ENCODE peak calls at places on chromosome 6, in four cellular contexts. L is left ventricle myocardium superior; R is T1000; Q is stimulated activated CD8-positive, alpha-beta memory T cell treated with anti-CD3 and anti-CD28 coated beads, Interleukin-15, amount 100 ng/mL, for 24 hours. D is an unnamed sample.

GRCh38 chr6:168284187-168284586 is 35.4 kb downstream of the DACT2 start:
- DNase-seq in Q (no peak), L (no peak), R (no peak), D (no peak)

GRCh38 chr6:53484409-53485280 is 60.3 kb downstream of the GCLC start:
- DNase-seq in L (no peak), R (peak; percentile 35), Q (peak; percentile 46), D (peak; percentile 42)

GRCh38 chr6:127858992-127859391 is 41.9 kb downstream of the THEMIS start:
- DNase-seq in L (no peak), Q (no peak), R (no peak), D (no peak)

GRCh38 chr6:130927305-130927704 is 100.1 kb downstream of the SMLR1 start:
- DNase-seq in R (no peak), Q (no peak), L (no peak), D (no peak)

GRCh38 chr6:26329763-26330511 is 35.1 kb upstream of the BTN3A2 start:
- DNase-seq in R (no peak), Q (peak; percentile 41), L (no peak), D (peak; percentile 51)

GRCh38 chr6:170174771-170175643 is 115.9 kb downstream of the DLL1 start:
- DNase-seq in Q (no peak), L (no peak), R (no peak), D (no peak)

GRCh38 chr6:11876934-11877433 is 98.4 kb upstream of the ADTRP start:
- DNase-seq in R (no peak), Q (no peak), L (no peak), D (no peak)

GRCh38 chr6:75285156-75285639 is 606 bp upstream of the TMEM30A start:
- DNase-seq in R (no peak), Q (no peak), L (no peak), D (no peak)

GRCh38 chr6:8499540-8499939 is 64.2 kb upstream of the SLC35B3 start:
- DNase-seq in Q (no peak), L (no peak), R (no peak), D (no peak)

GRCh38 chr6:100228437-100229424 is 234.7 kb upstream of the MCHR2 start:
- DNase-seq in Q (peak; percentile 5), R (no peak), L (peak; percentile 83), D (peak; percentile 1)

GRCh38 chr6:105759015-105759414 is 327.1 kb upstream of the PRDM1 start:
- DNase-seq in Q (no peak), L (no peak), R (no peak), D (no peak)

GRCh38 chr6:165705941-165706340 is 42.9 kb upstream of the PDE10A start:
- DNase-seq in R (no peak), L (no peak), Q (no peak), D (no peak)

GRCh38 chr6:138509371-138509770 is 10.1 kb upstream of the NHSL1 start:
- DNase-seq in R (no peak), L (no peak), Q (no peak), D (no peak)

GRCh38 chr6:45422541-45423110 is 44.9 kb upstream of the SUPT3H start:
- DNase-seq in Q (peak; percentile 21), R (no peak), L (peak; percentile 60), D (peak; percentile 56)

GRCh38 chr6:14851286-14851685 is 394.6 kb upstream of the JARID2 start:
- DNase-seq in R (no peak), Q (no peak), L (no peak), D (no peak)

GRCh38 chr6:142153230-142153629 is 6.2 kb downstream of the VTA1 start:
- DNase-seq in Q (no peak), R (no peak), L (no peak), D (no peak)

GRCh38 chr6:37699138-37699766 is 1.6 kb upstream of the MDGA1 start:
- DNase-seq in Q (no peak), L (no peak), R (no peak), D (peak; percentile 84)

GRCh38 chr6:134166529-134167221 is 114.3 kb upstream of the SLC2A12 start:
- DNase-seq in R (no peak), Q (no peak), L (no peak), D (no peak)

GRCh38 chr6:25866011-25866410 is 8.0 kb downstream of the SLC17A3 start:
- DNase-seq in R (no peak), L (no peak), Q (no peak), D (peak; percentile 53)

GRCh38 chr6:13485923-13486557 is 1.4 kb downstream of the GFOD1 start:
- DNase-seq in L (peak; percentile 60), Q (peak; percentile 10), R (no peak), D (no peak)

GRCh38 chr6:127520061-127520460 is 926 bp upstream of the MTCL3 start:
- DNase-seq in Q (no peak), L (no peak), R (no peak), D (peak; percentile 9)

GRCh38 chr6:89260832-89261231 is 43.7 kb upstream of the GABRR1 start:
- DNase-seq in R (no peak), L (no peak), Q (no peak), D (no peak)

GRCh38 chr6:148846778-148847761 is 100.2 kb downstream of the UST start:
- DNase-seq in Q (no peak), L (no peak), R (no peak), D (no peak)

GRCh38 chr6:7085911-7086310 is 21.9 kb upstream of the RREB1 start:
- DNase-seq in Q (no peak), R (no peak), L (peak; percentile 52), D (peak; percentile 14)

GRCh38 chr6:19668710-19669109 is 168.5 kb upstream of the ID4 start:
- DNase-seq in L (no peak), Q (no peak), R (no peak), D (no peak)

GRCh38 chr6:107116328-107116892 is 1.1 kb upstream of the BEND3 start:
- DNase-seq in R (no peak), L (peak; percentile 40), Q (no peak), D (no peak)

GRCh38 chr6:130426078-130426726 is 60.4 kb downstream of the TMEM200A start:
- DNase-seq in Q (no peak), R (no peak), L (no peak), D (no peak)

GRCh38 chr6:85400331-85400730 is 49.6 kb upstream of the NT5E start:
- DNase-seq in L (no peak), Q (no peak), R (no peak), D (no peak)

GRCh38 chr6:133837801-133838349 is 51.0 kb upstream of the TCF21 start:
- DNase-seq in R (no peak), L (peak; percentile 61), Q (no peak), D (peak; percentile 52)

GRCh38 chr6:107275330-107275865 is 160.1 kb upstream of the BEND3 start:
- DNase-seq in L (no peak), Q (no peak), R (no peak), D (no peak)

GRCh38 chr6:168326294-168327261 is 7.0 kb upstream of the DACT2 start:
- DNase-seq in L (no peak), Q (no peak), R (no peak), D (no peak)

GRCh38 chr6:156601156-156601820 is 175.9 kb upstream of the ARID1B start:
- DNase-seq in L (no peak), R (no peak), Q (no peak), D (no peak)

GRCh38 chr6:32415521-32416019 is 8.6 kb upstream of the BTNL2 start:
- DNase-seq in L (peak; percentile 74), R (peak; percentile 6), Q (peak; percentile 49), D (peak; percentile 79)

GRCh38 chr6:36629792-36630191 is 35.6 kb downstream of the SRSF3 start:
- DNase-seq in L (no peak), Q (no peak), R (no peak), D (no peak)

GRCh38 chr6:35468181-35468979 is at the start of gene RPL10A:
- DNase-seq in Q (peak; percentile 88), L (peak; percentile 95), R (peak; percentile 93), D (peak; percentile 96)

GRCh38 chr6:163176097-163176496 is 238.4 kb upstream of the QKI start:
- DNase-seq in Q (no peak), L (no peak), R (no peak), D (no peak)

GRCh38 chr6:1840491-1841121 is 230.9 kb downstream of the FOXC1 start:
- DNase-seq in L (no peak), R (no peak), Q (no peak), D (no peak)

GRCh38 chr6:46674410-46674809 is 13.3 kb upstream of the TDRD6 start:
- DNase-seq in R (no peak), L (no peak), Q (no peak), D (no peak)

GRCh38 chr6:113318553-113318952 is 538.6 kb upstream of the MARCKS start:
- DNase-seq in R (no peak), L (no peak), Q (no peak), D (no peak)

D was measured in CD8-positive, alpha-beta T cell.